ENCODE peak calls at places on chromosome 7, in eight cellular contexts. A is pancreas, P is mucosa of descending colon, M is cardiac fibroblast, U is colonic mucosa, Q is HL-60, L is foreskin fibroblast, N is left ventricle myocardium inferior. B is an unnamed sample.

GRCh38 chr7:145957160-145957890 is 159.3 kb upstream of the CNTNAP2 start:
- DNase-seq in U (no peak), M (no peak), A (no peak), Q (no peak), P (no peak), L (no peak), N (no peak), B (no peak)

GRCh38 chr7:106947244-106947728 is 82.2 kb downstream of the PIK3CG start:
- DNase-seq in A (no peak), Q (peak; percentile 58), U (peak; percentile 49), M (peak; percentile 78), N (no peak), L (peak; percentile 85), P (no peak), B (no peak)

GRCh38 chr7:36115448-36116321 is 37.4 kb upstream of the EEPD1 start:
- DNase-seq in L (peak; percentile 98), P (peak; percentile 77), A (peak; percentile 60), Q (no peak), M (peak; percentile 93), U (peak; percentile 74), N (peak; percentile 56), B (peak; percentile 58)

GRCh38 chr7:99614495-99614894 is 2.3 kb upstream of the ZSCAN25 start:
- DNase-seq in N (no peak), A (no peak), L (no peak), U (no peak), P (no peak), Q (no peak), M (no peak), B (no peak)

GRCh38 chr7:121761399-121761798 is 111.6 kb upstream of the PTPRZ1 start:
- DNase-seq in L (no peak), U (no peak), A (no peak), P (no peak), Q (no peak), M (no peak), N (no peak), B (no peak)

GRCh38 chr7:108459922-108460551 is 3.8 kb upstream of the NRCAM start:
- DNase-seq in M (peak; percentile 63), A (no peak), U (no peak), L (peak; percentile 61), N (no peak), P (no peak), Q (peak; percentile 22), B (no peak)

GRCh38 chr7:98171449-98171848 is 39.8 kb upstream of the BHLHA15 start:
- DNase-seq in A (no peak), L (no peak), N (no peak), P (no peak), M (no peak), Q (no peak), U (no peak), B (no peak)

GRCh38 chr7:55770778-55771177 is 91.8 kb downstream of the SEPTIN14 start:
- DNase-seq in L (no peak), U (no peak), P (no peak), N (no peak), A (no peak), Q (no peak), M (no peak), B (no peak)

GRCh38 chr7:101998904-101999236 is 181.4 kb downstream of the CUX1 start:
- DNase-seq in Q (no peak), A (no peak), N (no peak), M (no peak), L (no peak), U (no peak), P (no peak), B (no peak)

GRCh38 chr7:69996132-69996531 is 397.9 kb downstream of the AUTS2 start:
- DNase-seq in M (no peak), Q (no peak), A (no peak), N (no peak), U (no peak), P (no peak), L (no peak), B (no peak)

GRCh38 chr7:77409005-77409738 is 7.0 kb downstream of the GSAP start:
- DNase-seq in L (peak; percentile 65), P (no peak), Q (no peak), M (peak; percentile 38), A (no peak), U (no peak), N (no peak), B (no peak)

GRCh38 chr7:36088553-36088952 is 64.5 kb upstream of the EEPD1 start:
- DNase-seq in A (no peak), U (no peak), N (no peak), Q (peak; percentile 6), P (no peak), M (no peak), L (no peak), B (no peak)

GRCh38 chr7:85135931-85136330 is 50.9 kb downstream of the SEMA3D start:
- DNase-seq in U (no peak), A (no peak), Q (no peak), N (no peak), P (no peak), M (peak; percentile 41), L (peak; percentile 74), B (no peak)

GRCh38 chr7:112630565-112630964 is 149.8 kb downstream of the LSMEM1 start:
- DNase-seq in Q (no peak), M (peak; percentile 51), U (no peak), N (no peak), L (peak; percentile 77), P (no peak), A (no peak), B (no peak)

DNA sequence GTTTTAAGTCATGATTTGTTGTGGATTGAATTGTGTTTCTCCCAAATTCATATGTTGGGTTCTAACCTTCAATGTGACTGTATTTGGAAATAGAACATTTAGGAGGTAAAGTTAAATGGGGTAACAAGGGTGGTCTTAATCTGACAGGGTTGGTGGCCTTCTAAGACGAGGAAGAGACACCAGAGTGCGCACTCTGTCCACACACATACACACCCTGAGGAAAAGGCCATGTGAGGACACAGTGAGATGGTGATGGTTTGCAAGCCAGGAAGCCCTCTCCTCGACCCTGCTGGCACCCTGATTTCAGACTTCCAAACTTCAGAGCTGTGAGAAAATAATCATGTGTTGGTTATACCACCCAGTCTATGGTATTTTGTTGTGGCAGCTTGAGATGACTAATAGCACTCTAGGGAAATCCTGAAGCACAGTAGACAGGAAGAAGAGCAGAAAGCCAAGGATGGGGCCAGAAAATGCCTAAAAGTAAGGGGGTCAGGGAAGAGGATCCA is 28.0 kb upstream of the SEM1 start:
- DNase-seq in A (no peak), Q (no peak), M (no peak), L (no peak), U (no peak), N (no peak), P (no peak), B (no peak)
- TF ChIP-seq CTCF in A (no peak), Q (no peak), M (no peak), L (no peak), U (no peak), N (no peak), P (no peak), B (no peak)

GRCh38 chr7:111090834-111091233 is at the start of gene LRRN3:
- DNase-seq in U (no peak), P (no peak), Q (no peak), L (peak; percentile 71), A (no peak), N (peak; percentile 38), M (peak; percentile 60), B (no peak)

GRCh38 chr7:111089822-111090426 is 1.0 kb upstream of the LRRN3 start:
- DNase-seq in U (no peak), P (no peak), N (no peak), L (peak; percentile 65), A (no peak), Q (no peak), M (peak; percentile 68), B (no peak)

GRCh38 chr7:111094387-111094786 is 3.5 kb downstream of the LRRN3 start:
- DNase-seq in Q (no peak), A (no peak), P (no peak), M (no peak), N (no peak), U (no peak), L (no peak), B (no peak)

GRCh38 chr7:111092406-111093160 is 1.7 kb downstream of the LRRN3 start:
- DNase-seq in A (no peak), L (no peak), P (no peak), N (no peak), U (no peak), Q (no peak), M (no peak), B (no peak)

DNA sequence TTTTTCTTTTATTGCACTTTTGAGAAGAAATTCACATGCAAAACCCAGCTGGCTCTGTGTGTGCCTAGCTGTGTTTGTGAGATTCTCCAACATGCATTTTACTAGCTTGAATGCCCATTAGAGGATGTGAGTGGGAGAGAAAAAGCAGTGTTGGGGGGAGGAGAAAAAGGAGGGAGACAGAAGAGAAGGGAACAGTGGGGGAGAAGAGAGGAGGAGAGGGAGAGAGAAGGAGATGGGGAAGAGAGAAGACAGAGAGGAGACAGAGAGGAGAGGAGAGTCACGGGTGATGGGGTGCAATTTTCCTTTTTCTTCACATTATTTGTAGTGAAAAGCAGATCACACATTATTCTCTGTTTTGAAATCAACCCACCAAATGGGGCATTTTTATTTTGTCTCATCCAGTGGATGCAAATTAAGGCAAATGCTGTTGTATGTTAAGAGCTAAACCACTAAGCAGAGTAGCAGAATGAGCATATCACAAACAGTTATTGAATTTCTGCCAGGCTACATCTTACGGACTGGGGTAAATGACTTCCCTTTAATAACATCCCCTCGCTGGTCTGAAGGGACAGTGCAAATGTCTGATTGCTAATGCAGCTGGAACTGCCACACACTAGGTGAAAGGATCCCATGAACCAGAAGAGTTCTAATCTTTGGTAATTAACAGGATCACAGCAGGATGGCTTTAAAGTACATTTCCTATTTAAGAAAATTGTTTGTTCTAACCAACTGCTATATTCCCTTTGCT is 870 bp downstream of the LRRN3 start:
- DNase-seq in P (no peak), Q (no peak), U (no peak), M (no peak), N (no peak), L (no peak), A (no peak), B (no peak)
- H3K4me3 ChIP-seq in P (no peak overlapping the region), Q (no peak overlapping the region), U (no peak overlapping the region), M (no peak overlapping the region), N (peak overlapping the region; percentile 66), L (peak overlapping the region; percentile 42), A (no peak overlapping the region), B (peak overlapping the region; percentile 66)

GRCh38 chr7:37557810-37558209 is 109.1 kb upstream of the ELMO1 start:
- DNase-seq in M (no peak), Q (no peak), L (no peak), U (no peak), P (no peak), N (no peak), A (no peak), B (no peak)

DNA sequence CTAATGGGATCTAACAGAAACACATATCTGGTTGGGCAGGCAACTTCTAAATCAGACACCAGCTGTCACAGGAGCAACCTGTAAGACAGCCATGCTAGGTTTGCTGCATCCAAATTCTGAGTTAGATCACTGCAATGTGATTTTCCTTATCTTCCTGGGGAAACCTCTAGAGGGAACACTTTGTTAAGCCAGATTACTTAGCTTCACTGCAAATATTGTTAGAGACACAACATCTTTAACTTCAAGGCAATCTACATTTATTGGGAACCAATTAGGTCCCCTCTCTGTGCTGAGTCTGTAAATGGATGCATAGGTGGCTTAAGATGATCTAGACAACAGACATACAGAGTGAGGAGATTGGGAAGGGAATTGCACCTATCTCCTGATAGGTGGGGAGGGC is 109.7 kb upstream of the ELMO1 start:
- DNase-seq in M (no peak), P (no peak), U (no peak), A (no peak), N (no peak), Q (no peak), L (no peak), B (no peak)
- TF ChIP-seq CTCF in M (no peak), P (no peak), U (no peak), A (no peak), N (no peak), Q (no peak), L (no peak), B (no peak)

GRCh38 chr7:137948845-137949330 is 53.0 kb downstream of the CREB3L2 start:
- DNase-seq in P (no peak), Q (no peak), M (no peak), L (no peak), A (no peak), U (no peak), N (no peak), B (no peak)
- H3K4me3 ChIP-seq in P (no peak overlapping the region), Q (no peak overlapping the region), M (no peak overlapping the region), L (no peak overlapping the region), A (no peak overlapping the region), U (no peak overlapping the region), N (no peak overlapping the region), B (no peak overlapping the region)

B was measured in dorsolateral prefrontal cortex.